ENCODE peak calls at places on chromosome 10, in seven cellular contexts. O, L, M, F, G, A and T are unnamed samples.
A peak's percentile ranks its signal among the peaks of the same experiment; 100 is the strongest.

GRCh38 chr10:72218756-72219155 is 2.7 kb upstream of the ASCC1 start:
- DNase-seq in O (no peak), L (no peak), M (no peak), F (no peak), G (no peak), A (no peak), T (no peak)

GRCh38 chr10:13904053-13904452 is 317.3 kb downstream of the PRPF18 start:
- DNase-seq in O (peak; percentile 59), L (no peak), M (peak; percentile 25), F (no peak), G (no peak), A (peak; percentile 70), T (no peak)

GRCh38 chr10:16192337-16192736 is 244.5 kb upstream of the PTER start:
- DNase-seq in O (no peak), L (no peak), M (no peak), F (no peak), G (no peak), A (no peak), T (no peak)

GRCh38 chr10:120415709-120416330 is 41.2 kb upstream of the PLPP4 start:
- DNase-seq in O (no peak), L (no peak), M (no peak), F (no peak), G (no peak), A (no peak), T (no peak)

GRCh38 chr10:100683545-100684127 is 61.7 kb upstream of the PAX2 start:
- DNase-seq in O (no peak), L (no peak), M (no peak), F (no peak), G (no peak), A (no peak), T (no peak)

GRCh38 chr10:75653761-75654160 is 222.3 kb downstream of the LRMDA start:
- DNase-seq in O (no peak), L (no peak), M (no peak), F (no peak), G (no peak), A (no peak), T (no peak)

GRCh38 chr10:131426530-131426898 is 115.0 kb upstream of the TCERG1L start:
- DNase-seq in O (no peak), L (no peak), M (no peak), F (no peak), G (no peak), A (no peak), T (no peak)

GRCh38 chr10:14879055-14879800 is 562 bp downstream of the SUV39H2 start:
- DNase-seq in O (peak; percentile 52), L (peak; percentile 24), M (no peak), F (peak; percentile 34), G (peak; percentile 9), A (no peak), T (peak; percentile 15)

GRCh38 chr10:114576132-114576487 is 82.0 kb downstream of the ABLIM1 start:
- DNase-seq in O (no peak), L (no peak), M (no peak), F (no peak), G (no peak), A (no peak), T (peak; percentile 61)

GRCh38 chr10:32232378-32232777 is 114.6 kb downstream of the EPC1 start:
- DNase-seq in O (no peak), L (no peak), M (no peak), F (no peak), G (no peak), A (no peak), T (no peak)

GRCh38 chr10:73908853-73909611 is 1.9 kb upstream of the PLAU start:
- DNase-seq in O (peak; percentile 65), L (no peak), M (peak; percentile 70), F (peak; percentile 33), G (no peak), A (peak; percentile 78), T (no peak)

GRCh38 chr10:94131885-94132284 is 138.2 kb downstream of the PLCE1 start:
- DNase-seq in O (no peak), L (no peak), M (no peak), F (no peak), G (no peak), A (no peak), T (no peak)

GRCh38 chr10:34786464-34786863 is 28.6 kb downstream of the PARD3 start:
- DNase-seq in O (no peak), L (no peak), M (no peak), F (no peak), G (no peak), A (no peak), T (no peak)

GRCh38 chr10:71483871-71484270 is 87.2 kb downstream of the CDH23 start:
- DNase-seq in O (no peak), L (no peak), M (no peak), F (no peak), G (no peak), A (no peak), T (no peak)

GRCh38 chr10:30182191-30183075 is 123.0 kb upstream of the JCAD start:
- DNase-seq in O (no peak), L (no peak), M (no peak), F (no peak), G (no peak), A (no peak), T (peak; percentile 57)

GRCh38 chr10:87845624-87846377 is 17.5 kb downstream of the KLLN start:
- DNase-seq in O (no peak), L (no peak), M (no peak), F (no peak), G (no peak), A (no peak), T (no peak)

GRCh38 chr10:64537931-64538330 is 1016.7 kb downstream of the REEP3 start:
- DNase-seq in O (no peak), L (no peak), M (no peak), F (no peak), G (no peak), A (no peak), T (no peak)

GRCh38 chr10:116743266-116744064 is 1.1 kb upstream of the HSPA12A start:
- DNase-seq in O (no peak), L (no peak), M (no peak), F (no peak), G (no peak), A (no peak), T (no peak)

GRCh38 chr10:84204122-84204521 is 9.8 kb downstream of the CDHR1 start:
- DNase-seq in O (no peak), L (no peak), M (no peak), F (no peak), G (no peak), A (no peak), T (no peak)

DNA sequence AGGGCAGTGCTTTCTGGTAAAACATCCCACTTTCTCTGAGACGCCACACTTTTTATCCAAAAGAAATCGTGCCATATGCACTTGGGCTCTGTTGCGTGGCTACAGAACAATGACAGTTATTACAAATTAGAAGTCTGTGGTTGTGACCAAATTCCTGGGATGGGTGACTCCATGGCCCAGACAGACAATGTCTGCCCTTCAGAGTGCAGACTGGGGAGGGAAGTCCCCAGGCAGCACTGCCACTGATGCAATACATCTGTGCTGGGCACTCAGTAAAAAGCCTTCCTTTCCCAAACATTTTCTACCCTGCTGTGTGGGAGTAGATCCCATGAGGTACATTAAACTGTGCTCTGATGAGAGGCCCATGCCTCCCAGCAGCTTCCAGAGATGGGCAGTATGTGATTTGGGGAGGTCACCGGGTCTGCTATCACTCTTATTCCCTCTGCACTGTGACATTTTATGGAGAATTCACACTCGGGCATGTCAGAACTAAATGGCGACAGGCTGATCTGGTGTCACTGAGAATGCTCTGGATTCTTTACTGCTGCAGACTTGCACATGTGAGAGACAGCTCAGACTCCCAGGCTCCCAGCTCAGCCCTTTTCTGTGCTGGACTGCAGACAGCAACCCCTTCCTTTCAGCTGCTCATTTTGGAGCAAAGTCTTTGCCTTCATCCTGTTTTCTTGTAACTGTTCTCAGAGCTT is 243.5 kb upstream of the ZNF32 start:
- DNase-seq in O (no peak), L (no peak), M (no peak), F (no peak), G (no peak), A (no peak), T (no peak)
- H3K27ac ChIP-seq in O (no peak overlapping the region), L (no peak overlapping the region), M (peak overlapping the region; percentile 51), F (peak overlapping the region; percentile 60), G (no peak overlapping the region), A (no peak overlapping the region), T (no peak overlapping the region)

DNA sequence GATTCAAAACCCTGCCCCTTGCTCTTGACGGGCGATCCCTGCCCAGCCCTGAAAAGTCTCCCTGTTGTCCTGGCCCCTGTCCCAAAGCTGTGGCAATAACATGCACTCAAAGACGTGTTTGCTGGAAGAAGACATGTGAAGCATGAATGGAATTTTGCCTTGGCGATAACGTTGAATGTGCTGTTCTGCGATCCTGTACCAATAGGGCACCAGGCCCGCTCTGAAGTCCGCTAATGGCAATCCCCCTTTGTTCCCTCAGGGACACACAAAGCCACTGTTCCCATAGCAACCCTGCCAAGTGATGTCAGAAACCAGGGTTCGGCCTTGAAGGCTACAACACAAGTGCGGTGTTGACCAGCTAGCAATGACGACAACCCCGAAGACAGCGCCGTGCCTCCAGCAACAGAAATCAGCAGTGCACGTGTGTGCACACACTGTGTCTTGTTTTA is 284.6 kb downstream of the KLF6 start:
- DNase-seq in O (peak; percentile 77), L (no peak), M (peak; percentile 69), F (peak; percentile 74), G (no peak), A (peak; percentile 79), T (peak; percentile 77)
- TF ChIP-seq CTCF in O (no peak), L (no peak), M (no peak), F (no peak), G (no peak), A (no peak), T (no peak)

DNA sequence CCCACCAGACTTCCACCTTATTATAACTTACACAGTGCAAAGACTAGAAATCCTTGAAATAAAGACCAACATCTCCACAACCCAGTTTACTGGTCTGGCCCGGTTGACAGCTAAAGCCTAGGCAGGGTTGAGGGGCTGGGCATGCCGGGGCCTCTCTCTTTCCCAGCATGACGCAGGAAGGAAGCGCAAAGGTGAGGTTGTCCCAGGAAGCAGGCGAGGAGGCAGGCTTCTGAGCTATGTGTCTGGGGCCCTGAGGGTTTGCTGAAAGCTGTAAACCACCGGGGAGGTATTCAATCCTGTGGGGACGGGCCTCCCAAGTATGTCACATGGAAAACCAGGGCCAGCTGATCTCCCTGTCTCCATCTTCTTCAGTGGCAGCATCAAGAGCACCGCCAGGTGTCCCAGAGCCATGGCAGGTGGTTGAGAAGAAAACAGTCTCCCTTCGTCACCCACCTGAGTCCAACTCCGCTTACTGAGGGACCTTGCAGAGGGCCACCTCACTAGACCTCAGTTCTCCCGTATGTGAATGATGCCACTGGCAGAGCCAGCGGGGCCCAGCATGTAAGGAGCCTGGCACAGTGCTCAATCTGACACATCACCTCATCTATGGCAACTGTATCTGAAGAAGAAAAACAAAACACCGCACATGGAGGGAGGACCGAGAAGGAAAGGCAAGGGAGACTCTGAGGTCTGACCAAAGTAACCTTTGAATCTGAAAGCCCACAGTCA is 49.5 kb downstream of the FAM53B start:
- DNase-seq in O (no peak), L (no peak), M (no peak), F (no peak), G (no peak), A (no peak), T (no peak)
- H3K27ac ChIP-seq in O (peak overlapping the region; percentile 41), L (peak overlapping the region; percentile 82), M (peak overlapping the region; percentile 59), F (peak overlapping the region; percentile 92), G (peak overlapping the region; percentile 6), A (no peak overlapping the region), T (no peak overlapping the region)

DNA sequence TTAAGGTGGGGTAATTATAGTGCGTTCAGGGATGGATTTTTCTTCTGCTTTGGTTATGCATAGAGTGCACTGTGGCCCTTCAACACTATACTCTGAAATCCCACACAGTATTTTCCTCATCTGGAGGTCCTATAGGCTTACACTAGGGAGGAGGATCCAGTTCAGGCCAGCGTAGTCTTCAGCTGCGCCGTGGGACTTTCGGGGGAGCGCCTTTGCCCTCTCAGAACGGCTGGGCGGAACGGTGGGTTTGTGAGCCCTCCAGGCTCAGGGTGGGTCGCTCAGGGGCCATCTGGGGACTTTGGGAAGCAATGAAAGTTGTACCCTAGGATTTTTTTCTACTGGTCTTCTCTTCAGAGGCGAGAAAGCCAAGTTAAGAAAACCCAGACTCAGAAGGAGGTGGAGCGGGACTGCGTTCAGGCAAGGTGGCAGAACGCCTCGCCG is 652 bp upstream of the VPS26A start:
- DNase-seq in O (no peak), L (no peak), M (no peak), F (peak; percentile 57), G (no peak), A (no peak), T (peak; percentile 46)
- TF ChIP-seq CTCF in O (no peak), L (no peak), M (no peak), F (no peak), G (no peak), A (peak; percentile 42), T (no peak)